ENCODE peak calls at places on chromosomes 5 and 9, in six cellular contexts. One of them, this sample, is unnamed.

GRCh38 chr5:172172912-172173591 is 15.0 kb downstream of the STK10 start:
- DNase-seq in transverse colon: no peak
- DNase-seq in upper lobe of left lung: no peak
- DNase-seq in HepG2: no peak
- DNase-seq in A549: no peak
- DNase-seq in K562: no peak
- DNase-seq in this sample: no peak

GRCh38 chr5:123217183-123217582 is 128.1 kb downstream of the PRDM6 start:
- DNase-seq in transverse colon: no peak
- DNase-seq in upper lobe of left lung: no peak
- DNase-seq in HepG2: no peak
- DNase-seq in A549: no peak
- DNase-seq in K562: no peak
- DNase-seq in this sample: no peak

GRCh38 chr9:107489144-107489673 is 360 bp downstream of the KLF4 start:
- DNase-seq in transverse colon: peak
- DNase-seq in upper lobe of left lung: no peak
- DNase-seq in HepG2: no peak
- DNase-seq in A549: no peak
- DNase-seq in K562: no peak
- DNase-seq in this sample: no peak

GRCh38 chr9:136086213-136086881 is 8.7 kb downstream of the NACC2 start:
- DNase-seq in transverse colon: no peak
- DNase-seq in upper lobe of left lung: peak
- DNase-seq in HepG2: no peak
- DNase-seq in A549: no peak
- DNase-seq in K562: peak
- DNase-seq in this sample: no peak

GRCh38 chr5:76901522-76901921 is 51.3 kb upstream of the CRHBP start:
- DNase-seq in transverse colon: no peak
- DNase-seq in upper lobe of left lung: no peak
- DNase-seq in HepG2: no peak
- DNase-seq in A549: no peak
- DNase-seq in K562: no peak
- DNase-seq in this sample: no peak

GRCh38 chr5:59842999-59843398 is 50.5 kb downstream of the PDE4D start:
- DNase-seq in transverse colon: no peak
- DNase-seq in upper lobe of left lung: no peak
- DNase-seq in HepG2: no peak
- DNase-seq in A549: no peak
- DNase-seq in K562: no peak
- DNase-seq in this sample: no peak

GRCh38 chr9:12162101-12162500 is 531.1 kb upstream of the TYRP1 start:
- DNase-seq in transverse colon: no peak
- DNase-seq in upper lobe of left lung: no peak
- DNase-seq in HepG2: no peak
- DNase-seq in A549: no peak
- DNase-seq in K562: no peak
- DNase-seq in this sample: no peak

GRCh38 chr9:138010274-138010800 is 132.8 kb downstream of the CACNA1B start:
- DNase-seq in transverse colon: no peak
- DNase-seq in upper lobe of left lung: no peak
- DNase-seq in HepG2: no peak
- DNase-seq in A549: no peak
- DNase-seq in K562: peak
- DNase-seq in this sample: no peak

GRCh38 chr5:169037478-169037877 is 263.5 kb downstream of the SLIT3 start:
- DNase-seq in transverse colon: no peak
- DNase-seq in upper lobe of left lung: no peak
- DNase-seq in HepG2: no peak
- DNase-seq in A549: no peak
- DNase-seq in K562: no peak
- DNase-seq in this sample: no peak

GRCh38 chr9:93007529-93008058 is 50.9 kb upstream of the SUSD3 start:
- DNase-seq in transverse colon: no peak
- DNase-seq in upper lobe of left lung: no peak
- DNase-seq in HepG2: no peak
- DNase-seq in A549: no peak
- DNase-seq in K562: no peak
- DNase-seq in this sample: no peak

GRCh38 chr5:1799110-1799601 is 481 bp downstream of the MRPL36 start:
- DNase-seq in transverse colon: peak
- DNase-seq in upper lobe of left lung: no peak
- DNase-seq in HepG2: peak
- DNase-seq in A549: peak
- DNase-seq in K562: no peak
- DNase-seq in this sample: peak

GRCh38 chr9:21996438-21996837 is 1.8 kb downstream of the CDKN2B-AS1 start:
- DNase-seq in transverse colon: no peak
- DNase-seq in upper lobe of left lung: no peak
- DNase-seq in HepG2: no peak
- DNase-seq in A549: no peak
- DNase-seq in K562: no peak
- DNase-seq in this sample: no peak

GRCh38 chr9:21995652-21996275 is 1.2 kb downstream of the CDKN2B-AS1 start:
- DNase-seq in transverse colon: peak
- DNase-seq in upper lobe of left lung: peak
- DNase-seq in HepG2: no peak
- DNase-seq in A549: no peak
- DNase-seq in K562: no peak
- DNase-seq in this sample: peak

GRCh38 chr9:21997480-21997879 is 2.9 kb downstream of the CDKN2B-AS1 start:
- DNase-seq in transverse colon: no peak
- DNase-seq in upper lobe of left lung: no peak
- DNase-seq in HepG2: no peak
- DNase-seq in A549: no peak
- DNase-seq in K562: no peak
- DNase-seq in this sample: no peak

GRCh38 chr9:21998026-21998425 is 3.4 kb downstream of the CDKN2B-AS1 start:
- DNase-seq in transverse colon: no peak
- DNase-seq in upper lobe of left lung: no peak
- DNase-seq in HepG2: no peak
- DNase-seq in A549: no peak
- DNase-seq in K562: no peak
- DNase-seq in this sample: no peak

GRCh38 chr9:21996858-21997257 is 2.3 kb downstream of the CDKN2B-AS1 start:
- DNase-seq in transverse colon: no peak
- DNase-seq in upper lobe of left lung: no peak
- DNase-seq in HepG2: no peak
- DNase-seq in A549: no peak
- DNase-seq in K562: no peak
- DNase-seq in this sample: no peak
- H3K4me3 ChIP-seq in transverse colon: no peak
- H3K4me3 ChIP-seq in upper lobe of left lung: no peak
- H3K4me3 ChIP-seq in HepG2: no peak
- H3K4me3 ChIP-seq in A549: no peak
- H3K4me3 ChIP-seq in K562: no peak
- H3K4me3 ChIP-seq in this sample: no peak

GRCh38 chr5:150758534-150759333 is at the start of gene DCTN4:
- DNase-seq in transverse colon: peak
- DNase-seq in upper lobe of left lung: peak
- DNase-seq in HepG2: peak
- DNase-seq in A549: peak
- DNase-seq in K562: peak
- DNase-seq in this sample: peak
- TF ChIP-seq POLR2A in transverse colon: peak
- TF ChIP-seq POLR2A in upper lobe of left lung: no peak
- TF ChIP-seq POLR2A in HepG2: peak
- TF ChIP-seq POLR2A in A549: peak
- TF ChIP-seq POLR2A in K562: peak
- TF ChIP-seq POLR2A in this sample: peak

DNA sequence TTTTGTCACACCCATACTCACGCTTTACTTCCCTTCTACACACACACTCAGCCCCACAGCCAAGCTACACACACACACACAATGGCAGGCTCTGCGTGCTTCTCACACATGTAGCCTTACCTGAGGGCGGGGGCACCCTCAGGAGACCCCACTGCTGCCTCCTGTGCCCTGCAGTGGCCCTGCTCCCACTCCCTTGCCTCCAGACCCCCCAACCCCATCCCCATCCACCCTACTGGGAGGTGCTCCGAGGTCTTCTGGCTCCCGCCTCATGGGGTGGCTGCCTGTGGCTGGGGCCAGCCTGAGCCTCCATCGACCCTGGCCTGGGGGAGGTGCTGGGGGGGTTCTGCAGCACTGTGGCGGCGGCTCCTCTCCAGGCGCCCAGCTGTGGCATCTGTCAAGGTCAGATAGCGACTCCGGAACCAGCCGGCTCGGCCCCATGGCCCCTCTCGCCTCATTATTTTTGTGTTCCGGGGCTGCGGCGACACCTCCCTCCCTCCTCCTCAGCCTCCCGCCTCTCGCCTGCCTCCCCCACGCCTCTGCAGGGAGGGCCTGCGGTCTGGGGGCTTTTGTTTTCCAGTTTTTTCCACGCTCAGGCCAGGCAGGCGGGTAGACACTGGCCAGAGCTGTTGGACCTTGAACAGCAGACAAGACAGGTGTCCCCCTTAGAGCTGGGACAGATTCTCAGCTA is 21.7 kb downstream of the CXXC5 start:
- DNase-seq in transverse colon: peak
- DNase-seq in upper lobe of left lung: peak
- DNase-seq in HepG2: peak
- DNase-seq in A549: no peak
- DNase-seq in K562: peak
- DNase-seq in this sample: peak
- TF ChIP-seq EP300 in transverse colon: no peak
- TF ChIP-seq EP300 in upper lobe of left lung: no peak
- TF ChIP-seq EP300 in HepG2: no peak
- TF ChIP-seq EP300 in A549: no peak
- TF ChIP-seq EP300 in K562: peak
- TF ChIP-seq EP300 in this sample: no peak

GRCh38 chr5:114449836-114450515 is 88.1 kb downstream of the KCNN2 start:
- DNase-seq in transverse colon: peak
- DNase-seq in upper lobe of left lung: peak
- DNase-seq in HepG2: peak
- DNase-seq in A549: peak
- DNase-seq in K562: peak
- DNase-seq in this sample: peak

GRCh38 chr5:114450516-114450909 is 88.6 kb downstream of the KCNN2 start:
- DNase-seq in transverse colon: no peak
- DNase-seq in upper lobe of left lung: no peak
- DNase-seq in HepG2: no peak
- DNase-seq in A549: peak
- DNase-seq in K562: no peak
- DNase-seq in this sample: no peak

GRCh38 chr5:114447084-114447773 is 85.4 kb downstream of the KCNN2 start:
- DNase-seq in transverse colon: no peak
- DNase-seq in upper lobe of left lung: no peak
- DNase-seq in HepG2: no peak
- DNase-seq in A549: peak
- DNase-seq in K562: no peak
- DNase-seq in this sample: no peak

GRCh38 chr5:114448496-114448895 is 86.6 kb downstream of the KCNN2 start:
- DNase-seq in transverse colon: no peak
- DNase-seq in upper lobe of left lung: no peak
- DNase-seq in HepG2: no peak
- DNase-seq in A549: no peak
- DNase-seq in K562: no peak
- DNase-seq in this sample: no peak
- H3K4me3 ChIP-seq in transverse colon: no peak
- H3K4me3 ChIP-seq in upper lobe of left lung: no peak
- H3K4me3 ChIP-seq in HepG2: no peak
- H3K4me3 ChIP-seq in A549: no peak
- H3K4me3 ChIP-seq in K562: no peak
- H3K4me3 ChIP-seq in this sample: no peak

GRCh38 chr9:85741112-85741874 is 461 bp downstream of the AGTPBP1 start:
- DNase-seq in transverse colon: peak
- DNase-seq in upper lobe of left lung: peak
- DNase-seq in HepG2: peak
- DNase-seq in A549: peak
- DNase-seq in K562: peak
- DNase-seq in this sample: no peak

GRCh38 chr9:85740821-85741111 is 988 bp downstream of the AGTPBP1 start:
- DNase-seq in transverse colon: no peak
- DNase-seq in upper lobe of left lung: no peak
- DNase-seq in HepG2: peak
- DNase-seq in A549: no peak
- DNase-seq in K562: no peak
- DNase-seq in this sample: no peak

GRCh38 chr9:85742630-85742928 is 825 bp upstream of the AGTPBP1 start:
- DNase-seq in transverse colon: no peak
- DNase-seq in upper lobe of left lung: no peak
- DNase-seq in HepG2: no peak
- DNase-seq in A549: no peak
- DNase-seq in K562: no peak
- DNase-seq in this sample: no peak

GRCh38 chr9:85743290-85744128 is 1.8 kb upstream of the AGTPBP1 start:
- DNase-seq in transverse colon: peak
- DNase-seq in upper lobe of left lung: no peak
- DNase-seq in HepG2: peak
- DNase-seq in A549: peak
- DNase-seq in K562: peak
- DNase-seq in this sample: no peak

DNA sequence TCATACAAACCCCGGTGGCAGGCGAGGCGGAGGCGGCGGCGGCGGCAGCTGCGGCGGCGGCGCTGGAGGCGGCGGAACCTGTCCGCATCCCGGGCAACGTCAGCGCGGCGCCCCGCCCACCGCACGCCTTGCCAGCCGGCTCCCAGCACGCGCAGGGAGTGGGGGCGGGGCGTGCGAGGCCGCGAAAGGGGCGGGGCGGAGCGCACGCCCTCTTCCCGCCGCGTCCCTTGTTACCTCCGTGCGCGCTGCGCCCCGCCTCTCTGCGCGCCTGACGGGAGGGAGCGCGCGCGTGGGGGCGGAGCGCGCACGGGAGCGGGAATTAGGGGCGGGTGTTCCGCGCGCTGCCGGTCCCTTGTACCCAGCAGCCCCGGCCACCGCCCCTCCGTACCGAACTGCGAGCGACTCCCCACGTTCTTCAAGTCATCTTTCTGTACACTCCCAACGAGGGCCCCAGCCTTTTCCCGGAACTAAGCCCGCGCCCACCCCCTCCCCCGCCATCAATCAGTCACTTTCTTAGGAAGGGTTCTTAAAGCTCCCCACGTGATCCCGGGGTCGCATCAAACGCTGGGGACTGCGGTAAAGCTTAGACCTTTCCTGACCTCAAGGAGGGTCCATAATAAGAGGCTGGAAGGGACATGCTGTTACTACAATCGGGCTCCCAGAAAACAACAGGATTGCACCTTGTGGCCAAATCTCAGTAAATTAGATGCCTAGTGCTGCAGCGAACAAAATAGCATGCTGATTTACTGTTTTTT is at the start of gene AGTPBP1:
- DNase-seq in transverse colon: peak
- DNase-seq in upper lobe of left lung: peak
- DNase-seq in HepG2: peak
- DNase-seq in A549: peak
- DNase-seq in K562: peak
- DNase-seq in this sample: peak
- TF ChIP-seq POLR2A in transverse colon: peak
- TF ChIP-seq POLR2A in upper lobe of left lung: peak
- TF ChIP-seq POLR2A in HepG2: no peak
- TF ChIP-seq POLR2A in A549: peak
- TF ChIP-seq POLR2A in K562: no peak
- TF ChIP-seq POLR2A in this sample: peak

This sample was measured in ovary.